ENCODE peak calls at places on chromosomes 16 and 17, in six cellular contexts. E, K, F, A, S and G are unnamed samples.

GRCh38 chr16:50309527-50310307 is 43.4 kb downstream of the ADCY7 start:
- DNase-seq in E (peak), K (no peak), F (no peak), A (no peak), S (no peak), G (no peak)

GRCh38 chr16:73060216-73060615 is 12.3 kb upstream of the ZFHX3 start:
- DNase-seq in E (no peak), K (no peak), F (no peak), A (no peak), S (no peak), G (no peak)

GRCh38 chr16:85412911-85413520 is 200.1 kb upstream of the GSE1 start:
- DNase-seq in E (no peak), K (no peak), F (no peak), A (no peak), S (no peak), G (no peak)

GRCh38 chr17:50117202-50118040 is 12.5 kb downstream of the SAMD14 start:
- DNase-seq in E (no peak), K (peak), F (no peak), A (peak), S (no peak), G (no peak)

GRCh38 chr17:58322581-58323419 is 5.8 kb downstream of the TSPOAP1 start:
- DNase-seq in E (no peak), K (no peak), F (no peak), A (no peak), S (no peak), G (no peak)

GRCh38 chr17:30550512-30551273 is 73.5 kb downstream of the GOSR1 start:
- DNase-seq in E (peak), K (peak), F (peak), A (no peak), S (no peak), G (no peak)

GRCh38 chr17:52297230-52298010 is 138.9 kb upstream of the CA10 start:
- DNase-seq in E (no peak), K (no peak), F (no peak), A (no peak), S (no peak), G (no peak)

GRCh38 chr17:79949646-79950292 is 85.9 kb downstream of the TBC1D16 start:
- DNase-seq in E (no peak), K (no peak), F (no peak), A (no peak), S (no peak), G (no peak)

GRCh38 chr17:9239260-9239820 is 218.0 kb downstream of the NTN1 start:
- DNase-seq in E (no peak), K (no peak), F (no peak), A (peak), S (no peak), G (no peak)

GRCh38 chr16:85987750-85988078 is 88.8 kb downstream of the IRF8 start:
- DNase-seq in E (no peak), K (no peak), F (no peak), A (no peak), S (no peak), G (no peak)

GRCh38 chr17:82907797-82908261 is 68.0 kb upstream of the ZNF750 start:
- DNase-seq in E (no peak), K (no peak), F (no peak), A (no peak), S (no peak), G (no peak)

GRCh38 chr17:34434065-34434464 is 71.0 kb upstream of the CCL1 start:
- DNase-seq in E (no peak), K (no peak), F (no peak), A (no peak), S (no peak), G (no peak)

GRCh38 chr17:19341641-19342610 is 20.6 kb downstream of the B9D1 start:
- DNase-seq in E (no peak), K (peak), F (no peak), A (no peak), S (no peak), G (no peak)

GRCh38 chr17:41406205-41406604 is 8.8 kb upstream of the KRT31 start:
- DNase-seq in E (no peak), K (no peak), F (no peak), A (no peak), S (no peak), G (no peak)

GRCh38 chr16:80627108-80627507 is 86.3 kb downstream of the DYNLRB2 start:
- DNase-seq in E (no peak), K (no peak), F (no peak), A (no peak), S (no peak), G (no peak)

GRCh38 chr16:1309888-1310831 is 724 bp downstream of the UBE2I start:
- DNase-seq in E (no peak), K (peak), F (no peak), A (peak), S (no peak), G (no peak)

GRCh38 chr16:12541672-12542071 is 262.0 kb downstream of the CPPED1 start:
- DNase-seq in E (no peak), K (no peak), F (no peak), A (no peak), S (no peak), G (no peak)

GRCh38 chr17:55295411-55296170 is 30.8 kb downstream of the HLF start:
- DNase-seq in E (peak), K (peak), F (peak), A (peak), S (peak), G (no peak)

GRCh38 chr16:3465911-3466584 is 22.6 kb downstream of the NAA60 start:
- DNase-seq in E (no peak), K (no peak), F (no peak), A (no peak), S (no peak), G (no peak)

GRCh38 chr17:36183001-36183810 is 6.8 kb upstream of the TBC1D3B start:
- DNase-seq in E (peak), K (peak), F (no peak), A (peak), S (peak), G (peak)

GRCh38 chr17:7839199-7839889 is 5.3 kb downstream of the KDM6B start:
- DNase-seq in E (no peak), K (no peak), F (no peak), A (no peak), S (no peak), G (no peak)

GRCh38 chr17:8141741-8142140 is 10.5 kb downstream of the PER1 start:
- DNase-seq in E (no peak), K (no peak), F (no peak), A (no peak), S (no peak), G (no peak)